ENCODE peak calls at places on chromosomes 13 and 19, in eight cellular contexts. P is IMR-90, Y is GM12878, J is lower leg skin, K is H54, S is HCT116, M is right lobe of liver, D is esophagus muscularis mucosa. E is an unnamed sample.

GRCh38 chr19:49497790-49498106 is 1.5 kb downstream of the RPS11 start:
- DNase-seq in P (no peak), Y (no peak), J (no peak), K (no peak), S (no peak), M (no peak), D (no peak), E (no peak)

GRCh38 chr19:18401580-18402112 is 4.2 kb upstream of the LRRC25 start:
- DNase-seq in P (peak), Y (no peak), J (peak), K (no peak), S (no peak), M (peak), D (no peak), E (peak)

GRCh38 chr19:58088521-58089052 is 9.4 kb downstream of the ZSCAN18 start:
- DNase-seq in P (no peak), Y (no peak), J (no peak), K (no peak), S (no peak), M (no peak), D (no peak), E (no peak)

GRCh38 chr19:8459520-8460260 is 14.9 kb downstream of the HNRNPM start:
- DNase-seq in P (peak), Y (no peak), J (no peak), K (no peak), S (no peak), M (no peak), D (no peak), E (no peak)

GRCh38 chr13:40503966-40504591 is 162.4 kb downstream of the FOXO1 start:
- DNase-seq in P (peak), Y (no peak), J (no peak), K (peak), S (no peak), M (peak), D (peak), E (no peak)

GRCh38 chr19:37079238-37079637 is 1.0 kb downstream of the ZNF420 start:
- DNase-seq in P (no peak), Y (no peak), J (no peak), K (no peak), S (no peak), M (no peak), D (no peak), E (peak)

GRCh38 chr19:41705393-41706174 is 2.8 kb upstream of the CEACAM5 start:
- DNase-seq in P (no peak), Y (no peak), J (no peak), K (peak), S (no peak), M (peak), D (no peak), E (peak)

GRCh38 chr13:95207769-95208366 is 93.4 kb downstream of the ABCC4 start:
- DNase-seq in P (no peak), Y (no peak), J (no peak), K (no peak), S (no peak), M (no peak), D (no peak), E (peak)

GRCh38 chr13:23506821-23507210 is 63.4 kb upstream of the TNFRSF19 start:
- DNase-seq in P (peak), Y (no peak), J (no peak), K (no peak), S (no peak), M (no peak), D (no peak), E (no peak)

GRCh38 chr19:50507376-50507775 is 3.6 kb downstream of the JOSD2 start:
- DNase-seq in P (no peak), Y (no peak), J (no peak), K (no peak), S (no peak), M (peak), D (no peak), E (no peak)
- TF ChIP-seq POLR2A in P (no peak), Y (no peak), J (no peak), K (no peak), S (no peak), M (no peak), D (no peak), E (no peak)

GRCh38 chr19:43760941-43761340 is 6.2 kb upstream of the SMG9 start:
- DNase-seq in P (peak), Y (no peak), J (no peak), K (no peak), S (no peak), M (no peak), D (no peak), E (no peak)

GRCh38 chr19:43762814-43763213 is 8.1 kb upstream of the SMG9 start:
- DNase-seq in P (no peak), Y (no peak), J (no peak), K (no peak), S (no peak), M (no peak), D (no peak), E (no peak)

GRCh38 chr19:43766755-43767043 is 11.9 kb upstream of the SMG9 start:
- DNase-seq in P (no peak), Y (no peak), J (no peak), K (no peak), S (no peak), M (no peak), D (no peak), E (no peak)

GRCh38 chr19:43765109-43765876 is 10.5 kb upstream of the SMG9 start:
- DNase-seq in P (peak), Y (peak), J (peak), K (peak), S (peak), M (peak), D (no peak), E (peak)

DNA sequence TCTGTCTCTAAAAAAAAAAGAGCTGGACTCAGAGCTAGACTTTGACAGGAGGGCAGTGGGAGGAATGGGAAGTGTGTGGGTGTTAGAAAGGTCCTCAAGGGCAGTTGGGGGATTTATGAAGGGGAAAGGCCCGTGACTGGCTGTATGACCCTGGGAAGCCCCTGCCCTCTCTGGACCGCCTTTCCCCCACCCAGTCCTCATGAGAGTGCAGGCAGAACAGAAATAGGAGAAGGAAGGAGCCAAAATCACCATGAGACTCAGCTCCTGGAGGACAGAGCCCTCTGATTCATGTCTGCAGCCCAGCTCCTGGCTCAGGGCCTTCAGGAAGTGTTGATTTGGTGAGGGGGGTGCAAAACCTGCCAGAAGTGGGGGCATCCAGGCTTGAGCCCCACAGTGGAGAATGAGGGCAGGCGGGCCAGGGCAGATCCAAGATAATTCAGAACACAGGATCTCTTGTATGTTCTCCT is 8.7 kb upstream of the SMG9 start:
- DNase-seq in P (peak), Y (no peak), J (no peak), K (no peak), S (no peak), M (peak), D (no peak), E (no peak)
- TF ChIP-seq POLR2A in P (no peak), Y (peak), J (no peak), K (no peak), S (no peak), M (no peak), D (no peak), E (peak)

GRCh38 chr13:97975851-97976550 is 22.5 kb downstream of the IPO5 start:
- DNase-seq in P (peak), Y (no peak), J (peak), K (peak), S (peak), M (peak), D (peak), E (peak)
- TF ChIP-seq POLR2A in P (peak), Y (peak), J (no peak), K (peak), S (no peak), M (peak), D (peak), E (peak)

GRCh38 chr13:45702869-45703391 is 810 bp downstream of the CBY2 start:
- DNase-seq in P (no peak), Y (no peak), J (no peak), K (no peak), S (no peak), M (no peak), D (no peak), E (no peak)

GRCh38 chr13:45707701-45708100 is 5.6 kb downstream of the CBY2 start:
- DNase-seq in P (no peak), Y (no peak), J (no peak), K (no peak), S (no peak), M (no peak), D (no peak), E (no peak)

GRCh38 chr13:45704211-45704739 is 2.2 kb downstream of the CBY2 start:
- DNase-seq in P (no peak), Y (no peak), J (no peak), K (no peak), S (no peak), M (no peak), D (peak), E (no peak)

GRCh38 chr13:45705145-45705695 is 3.1 kb downstream of the CBY2 start:
- DNase-seq in P (no peak), Y (no peak), J (no peak), K (no peak), S (no peak), M (no peak), D (peak), E (no peak)

DNA sequence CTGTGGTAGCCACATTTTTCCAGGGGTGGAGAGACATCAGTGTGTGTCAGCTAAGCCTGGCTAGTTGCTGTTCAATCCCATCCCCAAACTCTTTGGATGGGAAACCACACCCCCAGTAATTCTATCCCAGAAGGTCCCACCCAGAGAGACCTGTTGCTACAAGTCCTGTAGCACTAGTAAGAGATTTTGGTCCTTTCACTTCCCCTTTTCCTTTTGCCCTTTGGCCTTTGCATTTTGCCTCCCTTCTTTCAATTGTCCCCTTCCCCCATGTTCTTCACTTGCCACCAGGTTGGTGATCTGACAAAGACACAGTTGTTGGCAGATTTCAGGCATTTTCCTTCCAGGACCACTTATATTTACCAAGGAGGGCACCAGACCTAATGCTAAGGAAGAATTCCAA is 3.8 kb downstream of the CBY2 start:
- DNase-seq in P (no peak), Y (peak), J (no peak), K (no peak), S (no peak), M (no peak), D (peak), E (no peak)
- TF ChIP-seq POLR2A in P (no peak), Y (no peak), J (no peak), K (no peak), S (no peak), M (no peak), D (no peak), E (no peak)

DNA sequence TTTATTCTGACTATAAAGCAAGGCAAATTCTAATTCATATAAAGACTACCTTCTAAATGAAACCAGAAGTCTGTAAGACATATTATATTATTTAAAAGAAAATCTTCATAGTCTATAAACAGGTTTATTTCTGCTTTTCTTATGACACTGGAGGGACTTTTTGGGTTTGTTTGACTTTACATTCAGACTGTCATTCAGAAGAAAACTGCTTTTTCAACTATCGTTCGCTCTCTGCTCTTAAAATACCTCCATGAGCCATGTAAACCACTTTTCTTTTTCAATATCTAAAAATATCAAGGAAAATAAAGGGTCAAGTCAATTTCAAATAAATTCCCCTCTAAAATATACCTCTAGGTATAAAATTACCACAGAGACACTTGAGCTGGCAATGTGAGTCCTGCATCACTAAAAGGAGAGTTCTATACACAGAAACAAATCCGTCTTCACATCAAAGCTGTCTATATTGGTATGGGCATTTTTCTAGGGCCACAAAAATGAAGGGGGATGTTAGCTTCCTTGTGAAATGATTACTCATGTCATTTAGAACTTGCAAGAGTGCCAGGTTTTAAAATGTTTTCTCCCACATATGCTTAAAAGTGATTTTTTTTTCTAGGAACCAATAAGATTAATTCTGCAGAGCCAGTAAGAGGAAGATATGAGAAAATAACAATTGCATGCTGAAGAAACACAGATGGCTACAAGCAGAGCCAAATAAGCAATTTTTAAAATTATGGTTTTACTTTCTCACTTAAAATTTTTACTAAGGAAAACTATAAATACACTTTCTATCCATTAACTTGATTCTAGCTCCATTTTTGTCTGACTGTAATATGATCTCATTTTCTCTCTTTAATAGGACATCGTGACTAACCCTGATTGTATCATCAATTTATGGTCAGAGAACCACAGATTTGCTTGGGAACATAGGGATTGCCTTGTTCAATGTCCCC is 181.8 kb downstream of the TBC1D4 start:
- DNase-seq in P (peak), Y (peak), J (no peak), K (no peak), S (no peak), M (no peak), D (no peak), E (no peak)
- TF ChIP-seq POLR2A in P (no peak), Y (no peak), J (no peak), K (no peak), S (no peak), M (no peak), D (no peak), E (no peak)

GRCh38 chr13:107900775-107901174 is 314.6 kb downstream of the LIG4 start:
- DNase-seq in P (peak), Y (no peak), J (no peak), K (no peak), S (no peak), M (no peak), D (no peak), E (no peak)
- TF ChIP-seq POLR2A in P (no peak), Y (no peak), J (no peak), K (no peak), S (no peak), M (no peak), D (no peak), E (no peak)

GRCh38 chr19:44677019-44677809 is 5.9 kb downstream of the CEACAM19 start:
- DNase-seq in P (peak), Y (no peak), J (no peak), K (peak), S (peak), M (no peak), D (no peak), E (no peak)
- TF ChIP-seq POLR2A in P (no peak), Y (no peak), J (no peak), K (no peak), S (no peak), M (no peak), D (no peak), E (no peak)

GRCh38 chr19:35309481-35310279 is 17.7 kb downstream of the MAG start:
- DNase-seq in P (peak), Y (no peak), J (no peak), K (no peak), S (no peak), M (no peak), D (no peak), E (no peak)
- TF ChIP-seq POLR2A in P (no peak), Y (no peak), J (no peak), K (no peak), S (no peak), M (no peak), D (no peak), E (no peak)